ENCODE peak calls at places on chromosomes 11 and 22, in eight cellular contexts. M, Z, A, K, E, L, H and V are unnamed samples.

GRCh38 chr22:34067031-34067430 is 146.8 kb upstream of the LARGE1 start:
- DNase-seq in A (peak), E (no peak), L (no peak), H (no peak), K (no peak), M (no peak), Z (no peak), V (no peak)

GRCh38 chr22:32353840-32354239 is 3.8 kb upstream of the RFPL3 start:
- DNase-seq in Z (no peak), L (no peak), E (no peak), M (peak), H (no peak), K (no peak), A (no peak), V (no peak)

GRCh38 chr22:41758231-41758630 is 42.2 kb upstream of the CCDC134 start:
- DNase-seq in K (no peak), H (no peak), M (no peak), A (no peak), Z (no peak), L (no peak), E (no peak), V (no peak)

GRCh38 chr11:1012740-1013627 is 23.5 kb downstream of the MUC6 start:
- DNase-seq in L (no peak), Z (no peak), E (no peak), M (no peak), K (peak), H (no peak), A (no peak), V (no peak)

GRCh38 chr11:79419120-79419519 is 21.7 kb downstream of the TENM4 start:
- DNase-seq in K (no peak), H (peak), A (peak), L (no peak), M (peak), Z (peak), E (no peak), V (no peak)

GRCh38 chr11:70826541-70826943 is 425.8 kb downstream of the SHANK2 start:
- DNase-seq in Z (no peak), M (peak), L (no peak), H (no peak), A (no peak), E (no peak), K (peak), V (no peak)

GRCh38 chr11:12163181-12163841 is 52.9 kb downstream of the MICAL2 start:
- DNase-seq in Z (peak), M (no peak), H (no peak), A (no peak), L (no peak), K (no peak), E (no peak), V (peak)

GRCh38 chr22:31872209-31872608 is 72.1 kb upstream of the YWHAH start:
- DNase-seq in M (peak), K (no peak), E (no peak), Z (no peak), L (no peak), A (peak), H (no peak), V (no peak)

GRCh38 chr22:49531533-49531895 is 296.2 kb downstream of the BRD1 start:
- DNase-seq in H (no peak), L (no peak), M (no peak), E (no peak), K (no peak), Z (no peak), A (no peak), V (no peak)

GRCh38 chr11:128664286-128664685 is 29.6 kb upstream of the FLI1 start:
- DNase-seq in K (no peak), H (no peak), E (no peak), M (no peak), L (no peak), Z (no peak), A (no peak), V (no peak)

GRCh38 chr22:24601217-24602104 is 1.5 kb upstream of the GGT1 start:
- DNase-seq in K (peak), M (peak), Z (no peak), H (no peak), L (no peak), A (peak), E (peak), V (no peak)

GRCh38 chr11:23570828-23571227 is 710.6 kb upstream of the CCDC179 start:
- DNase-seq in E (no peak), A (no peak), H (no peak), M (no peak), L (no peak), Z (peak), K (no peak), V (no peak)

GRCh38 chr22:21796863-21797262 is 61.3 kb upstream of the YPEL1 start:
- DNase-seq in A (peak), K (peak), E (no peak), M (no peak), H (no peak), L (no peak), Z (no peak), V (no peak)

GRCh38 chr22:45678961-45679912 is 7.6 kb downstream of the ATXN10 start:
- DNase-seq in E (no peak), Z (peak), L (no peak), K (no peak), H (no peak), M (no peak), A (no peak), V (no peak)

GRCh38 chr11:18457435-18457834 is 1.8 kb downstream of the LDHAL6A start:
- DNase-seq in E (no peak), M (peak), Z (no peak), L (no peak), H (peak), K (peak), A (peak), V (no peak)

GRCh38 chr22:49536571-49537131 is 291.0 kb downstream of the BRD1 start:
- DNase-seq in E (no peak), K (peak), A (no peak), L (no peak), H (no peak), Z (no peak), M (no peak), V (no peak)

GRCh38 chr11:65310215-65310614 is 4.5 kb upstream of the CDC42EP2 start:
- DNase-seq in K (no peak), Z (no peak), A (no peak), L (no peak), H (no peak), E (no peak), M (no peak), V (no peak)

GRCh38 chr22:19590696-19591095 is 66.5 kb upstream of the CLDN5 start:
- DNase-seq in K (no peak), Z (no peak), E (no peak), H (no peak), A (no peak), M (no peak), L (no peak), V (no peak)

GRCh38 chr11:19951558-19952083 is 208.7 kb downstream of the DBX1 start:
- DNase-seq in M (no peak), E (no peak), L (no peak), A (no peak), K (no peak), H (peak), Z (peak), V (no peak)

GRCh38 chr11:66328036-66328306 is 8.3 kb downstream of the RIN1 start:
- DNase-seq in L (no peak), M (no peak), A (no peak), Z (no peak), E (no peak), K (no peak), H (no peak), V (no peak)

DNA sequence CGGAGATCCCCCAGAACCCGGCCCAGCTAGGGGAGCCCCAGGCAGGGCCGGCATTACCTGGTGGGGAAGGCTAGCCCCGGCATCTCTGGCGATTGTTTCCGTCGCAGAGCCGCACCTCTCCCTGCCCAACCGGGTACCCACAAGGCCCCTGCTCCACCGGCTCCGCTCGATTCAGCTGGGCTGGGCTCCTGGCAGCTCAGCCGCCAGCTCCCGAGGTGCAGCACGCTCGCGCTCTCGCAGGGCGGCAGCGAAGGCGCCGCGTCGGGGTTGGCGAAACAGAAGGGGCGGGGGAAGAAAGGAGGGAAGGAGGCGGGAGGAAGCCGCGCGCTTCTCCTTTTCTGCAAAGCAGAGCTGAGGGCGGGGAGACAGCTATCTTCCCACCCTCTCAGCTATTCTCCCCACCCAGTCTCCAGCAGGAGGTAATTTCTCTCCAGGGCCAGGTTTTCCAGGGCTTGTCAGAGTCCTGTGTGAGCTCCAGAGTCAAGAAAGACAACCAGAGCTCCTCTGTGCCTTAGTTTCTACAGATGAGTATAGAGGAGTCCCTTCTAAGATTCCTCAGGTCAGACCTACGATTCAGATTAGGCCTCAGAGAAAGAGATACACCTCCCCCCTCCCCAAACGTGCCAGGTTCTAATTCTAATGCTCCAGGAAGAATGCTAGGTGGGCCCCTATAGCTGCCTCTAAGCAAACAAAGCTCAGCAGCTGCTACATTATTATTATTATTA is 62.0 kb downstream of the PAK1 start:
- DNase-seq in H (peak), L (peak), Z (peak), K (peak), E (peak), A (peak), M (peak), V (peak)
- H3K27ac ChIP-seq in H (peak), L (peak), Z (peak), K (peak), E (peak), A (peak), M (peak), V (peak)

DNA sequence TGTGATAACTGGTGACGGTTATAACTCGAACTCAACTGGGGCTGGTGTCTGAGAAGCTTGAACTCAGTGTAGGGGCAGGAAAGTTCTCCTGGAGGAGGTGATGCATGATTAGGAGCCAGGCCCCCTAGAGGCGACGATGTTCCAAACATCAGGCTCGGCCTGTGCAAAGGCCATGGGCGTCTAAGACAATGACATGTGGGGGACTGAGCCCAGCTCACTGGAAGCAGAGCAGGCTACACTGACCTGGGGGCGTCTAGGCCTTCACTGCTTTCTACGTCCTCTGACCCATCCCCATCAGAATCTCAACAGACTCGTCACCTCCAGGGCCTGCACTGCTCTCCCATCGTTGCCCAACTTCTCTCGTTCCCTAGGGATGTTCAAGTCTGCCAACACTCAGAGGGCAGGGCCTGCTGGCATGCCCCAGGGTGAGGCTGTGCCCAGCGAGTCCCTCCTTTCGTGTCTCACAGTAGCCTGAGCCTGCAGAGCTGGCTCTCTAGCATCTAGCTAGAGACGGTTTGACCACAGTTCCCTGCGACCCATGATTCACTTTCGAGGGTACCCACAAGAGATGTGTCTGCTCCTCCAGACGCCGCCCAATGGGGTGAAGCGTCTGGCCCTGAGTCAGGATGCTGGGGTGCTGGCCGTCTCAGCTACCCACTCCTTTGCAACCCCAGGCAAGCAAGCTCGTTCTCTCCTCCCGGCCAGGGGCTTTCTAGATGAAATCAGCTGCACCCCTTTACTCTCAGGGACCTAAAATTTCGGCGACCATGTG is 1.1 kb upstream of the ATG16L2 start:
- DNase-seq in L (no peak), M (peak), H (peak), Z (peak), K (peak), A (peak), E (no peak), V (peak)
- TF ChIP-seq POLR2A in L (no peak), M (no peak), H (no peak), Z (peak), K (no peak), A (no peak), E (no peak), V (no peak)

DNA sequence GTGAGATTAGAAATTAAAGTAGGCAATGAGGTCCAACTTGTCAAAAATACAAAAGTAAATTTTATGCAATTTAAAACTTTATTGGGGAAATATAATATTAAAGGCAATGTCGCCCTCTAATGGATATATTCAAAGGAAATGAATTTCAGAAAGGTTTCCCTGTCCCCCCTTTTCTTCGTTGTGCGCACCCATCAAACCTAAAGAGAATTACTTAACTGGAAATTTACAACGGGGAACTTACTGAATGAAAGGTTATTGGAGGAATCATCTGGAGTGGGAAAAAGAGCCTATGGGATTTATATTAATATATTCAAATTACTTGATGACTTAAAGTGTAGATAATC is 1.7 kb upstream of the ABTB2 start:
- DNase-seq in H (no peak), E (no peak), M (no peak), Z (no peak), L (no peak), A (no peak), K (no peak), V (no peak)
- TF ChIP-seq CTCF in H (peak), E (peak), M (no peak), Z (no peak), L (peak), A (peak), K (no peak), V (no peak)

GRCh38 chr11:134949716-134950115 is 537.7 kb upstream of the B3GAT1 start:
- DNase-seq in A (no peak), K (no peak), Z (peak), H (no peak), L (no peak), M (no peak), E (no peak), V (no peak)
- H3K27ac ChIP-seq in A (no peak), K (no peak), Z (peak), H (no peak), L (no peak), M (no peak), E (no peak), V (no peak)

DNA sequence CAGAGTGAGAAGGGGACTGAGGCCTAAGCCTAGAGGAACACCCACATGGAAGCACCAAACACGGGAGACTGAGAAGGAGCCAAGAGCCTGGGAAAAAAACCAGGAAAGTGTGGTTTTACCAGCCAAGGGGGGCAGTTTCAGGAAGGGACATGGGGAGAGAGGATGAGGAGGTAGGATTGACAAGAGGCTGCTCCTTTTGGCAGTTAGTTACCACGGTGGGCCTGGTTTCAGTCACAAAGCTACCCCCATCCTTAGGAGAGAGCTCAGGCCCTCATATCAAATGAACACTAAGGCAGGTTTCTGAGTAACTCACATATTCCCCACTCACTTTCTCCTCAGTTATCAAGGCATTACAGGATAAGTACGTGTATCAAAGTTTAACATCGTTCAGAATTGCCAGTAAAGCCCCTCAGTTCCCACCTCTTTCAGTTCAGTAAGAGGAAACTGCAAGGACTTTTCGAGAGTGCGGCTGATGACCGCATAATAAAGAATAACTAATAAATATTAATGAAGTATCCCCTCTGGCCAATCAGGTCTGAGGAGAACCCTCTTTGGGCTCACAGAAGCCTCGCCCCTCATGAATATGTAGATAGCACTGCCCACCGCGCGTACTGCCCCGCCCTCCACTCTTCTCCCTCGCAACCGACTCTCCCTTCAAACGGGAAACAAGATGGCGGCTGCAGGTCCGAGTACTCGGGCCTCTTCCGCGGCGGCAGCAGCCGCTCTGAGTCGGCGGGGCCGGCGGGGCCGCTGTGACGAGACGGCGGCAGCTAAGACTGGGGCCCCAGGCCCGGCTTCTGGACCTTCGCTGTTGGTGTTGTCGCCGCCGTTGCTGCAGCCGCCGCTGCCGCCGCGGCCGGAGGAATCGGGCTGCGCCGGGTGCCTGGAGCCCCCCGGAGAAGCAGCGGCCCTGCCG is at the start of gene RNF169:
- DNase-seq in Z (peak), E (peak), M (peak), K (peak), L (peak), H (peak), A (peak), V (peak)
- TF ChIP-seq POLR2A in Z (peak), E (peak), M (peak), K (peak), L (peak), H (peak), A (no peak), V (peak)